ENCODE peak calls at places on chromosomes 13 and 19, in eight cellular contexts. B, X, L, A, Q, C, K and F are unnamed samples.

GRCh38 chr19:39111593-39112199 is 13.9 kb upstream of the PAK4 start:
- DNase-seq in B (no peak), X (no peak), L (no peak), A (no peak), Q (no peak), C (no peak), K (no peak), F (no peak)

GRCh38 chr19:51687791-51688664 is 5.1 kb upstream of the SPACA6 start:
- DNase-seq in B (peak), X (no peak), L (no peak), A (no peak), Q (no peak), C (no peak), K (peak), F (peak)

GRCh38 chr19:53537126-53537522 is 821 bp upstream of the ZNF331 start:
- DNase-seq in B (no peak), X (no peak), L (no peak), A (peak), Q (no peak), C (no peak), K (no peak), F (no peak)

GRCh38 chr19:5434970-5435641 is 20.1 kb upstream of the ZNRF4 start:
- DNase-seq in B (no peak), X (peak), L (peak), A (no peak), Q (no peak), C (peak), K (peak), F (no peak)

GRCh38 chr19:20612711-20613316 is 47.2 kb upstream of the ZNF737 start:
- DNase-seq in B (no peak), X (no peak), L (no peak), A (no peak), Q (no peak), C (no peak), K (no peak), F (no peak)

GRCh38 chr13:72689181-72689696 is 38.2 kb downstream of the MZT1 start:
- DNase-seq in B (no peak), X (no peak), L (no peak), A (no peak), Q (no peak), C (no peak), K (no peak), F (no peak)

GRCh38 chr13:30727491-30728350 is 7.6 kb upstream of the ALOX5AP start:
- DNase-seq in B (no peak), X (no peak), L (no peak), A (no peak), Q (no peak), C (no peak), K (no peak), F (no peak)

GRCh38 chr19:3604987-3605343 is 1.7 kb downstream of the TBXA2R start:
- DNase-seq in B (no peak), X (no peak), L (no peak), A (peak), Q (peak), C (no peak), K (no peak), F (peak)

GRCh38 chr19:47231215-47232054 is 436 bp upstream of the BBC3 start:
- DNase-seq in B (peak), X (peak), L (peak), A (peak), Q (peak), C (peak), K (peak), F (peak)

GRCh38 chr19:57056972-57057371 is 62.8 kb upstream of the USP29 start:
- DNase-seq in B (no peak), X (peak), L (no peak), A (no peak), Q (no peak), C (peak), K (peak), F (no peak)

GRCh38 chr13:94415484-94415883 is 64.0 kb downstream of the DCT start:
- DNase-seq in B (peak), X (no peak), L (no peak), A (no peak), Q (no peak), C (no peak), K (no peak), F (no peak)

GRCh38 chr13:42574011-42574410 is at the start of gene TNFSF11:
- DNase-seq in B (no peak), X (no peak), L (peak), A (no peak), Q (peak), C (no peak), K (no peak), F (no peak)